ENCODE peak calls at places on chromosomes 7 and 10, in five cellular contexts. Z is heart left ventricle; L is CD8-positive, alpha-beta memory T cell; X is adrenal gland; G is brain microvascular endothelial cell. A is an unnamed sample.

GRCh38 chr7:97020601-97021442 is 3.8 kb downstream of the DLX5 start:
- DNase-seq in Z (no peak), L (no peak), X (no peak), G (no peak), A (no peak)

GRCh38 chr7:128030999-128031681 is at the start of gene LRRC4:
- DNase-seq in Z (peak; percentile 39), L (no peak), X (peak; percentile 67), G (no peak), A (peak; percentile 50)

GRCh38 chr7:26278769-26279168 is 12.9 kb upstream of the SNX10 start:
- DNase-seq in Z (no peak), L (no peak), X (no peak), G (no peak), A (no peak)

GRCh38 chr7:135924302-135924701 is 52.9 kb downstream of the MTPN start:
- DNase-seq in Z (no peak), L (no peak), X (no peak), G (peak; percentile 4), A (no peak)

GRCh38 chr10:84063440-84063839 is 75.9 kb upstream of the GHITM start:
- DNase-seq in Z (no peak), L (no peak), X (no peak), G (no peak), A (no peak)

GRCh38 chr7:145065451-145065850 is 229.6 kb upstream of the TPK1 start:
- DNase-seq in Z (no peak), L (no peak), X (no peak), G (no peak), A (no peak)

GRCh38 chr10:82251222-82251977 is 376.4 kb downstream of the NRG3 start:
- DNase-seq in Z (no peak), L (no peak), X (no peak), G (no peak), A (no peak)

GRCh38 chr7:81573128-81573527 is 196.7 kb downstream of the HGF start:
- DNase-seq in Z (no peak), L (no peak), X (no peak), G (no peak), A (no peak)

GRCh38 chr7:114865564-114865963 is 56.3 kb upstream of the MDFIC start:
- DNase-seq in Z (peak; percentile 41), L (peak; percentile 22), X (peak; percentile 60), G (peak; percentile 63), A (peak; percentile 59)

GRCh38 chr10:130740788-130741785 is 570.4 kb downstream of the TCERG1L start:
- DNase-seq in Z (no peak), L (no peak), X (no peak), G (no peak), A (no peak)

GRCh38 chr7:138935438-138936079 is 45.6 kb downstream of the KIAA1549 start:
- DNase-seq in Z (peak; percentile 38), L (no peak), X (peak; percentile 46), G (peak; percentile 86), A (no peak)

GRCh38 chr7:141695803-141696289 is 6.1 kb downstream of the DENND11 start:
- DNase-seq in Z (no peak), L (no peak), X (no peak), G (no peak), A (no peak)

GRCh38 chr7:101595766-101596537 is 33.1 kb downstream of the MYL10 start:
- DNase-seq in Z (no peak), L (no peak), X (no peak), G (no peak), A (no peak)

GRCh38 chr7:150716368-150716767 is at the start of gene GIMAP1:
- DNase-seq in Z (peak; percentile 71), L (peak; percentile 39), X (no peak), G (no peak), A (peak; percentile 78)

GRCh38 chr7:127938588-127938987 is 92.6 kb downstream of the LRRC4 start:
- DNase-seq in Z (no peak), L (no peak), X (no peak), G (peak; percentile 85), A (no peak)

GRCh38 chr7:1856161-1856965 is 186.3 kb downstream of the ELFN1 start:
- DNase-seq in Z (peak; percentile 18), L (no peak), X (no peak), G (no peak), A (no peak)

GRCh38 chr7:27174077-27175004 is at the start of gene HOXA10:
- DNase-seq in Z (no peak), L (no peak), X (peak; percentile 21), G (no peak), A (no peak)

GRCh38 chr10:102003541-102003940 is 52.4 kb downstream of the ARMH3 start:
- DNase-seq in Z (no peak), L (no peak), X (no peak), G (no peak), A (no peak)

GRCh38 chr10:5589963-5590511 is 65.3 kb downstream of the CALML3 start:
- DNase-seq in Z (no peak), L (no peak), X (no peak), G (peak; percentile 33), A (no peak)

GRCh38 chr7:102404005-102404861 is 8.1 kb downstream of the PRKRIP1 start:
- DNase-seq in Z (no peak), L (peak; percentile 34), X (no peak), G (peak; percentile 16), A (no peak)

GRCh38 chr10:83991986-83992753 is 147.1 kb upstream of the GHITM start:
- DNase-seq in Z (no peak), L (no peak), X (no peak), G (no peak), A (no peak)

GRCh38 chr7:34845666-34846361 is 187.8 kb downstream of the NPSR1 start:
- DNase-seq in Z (no peak), L (no peak), X (no peak), G (peak; percentile 35), A (no peak)

DNA sequence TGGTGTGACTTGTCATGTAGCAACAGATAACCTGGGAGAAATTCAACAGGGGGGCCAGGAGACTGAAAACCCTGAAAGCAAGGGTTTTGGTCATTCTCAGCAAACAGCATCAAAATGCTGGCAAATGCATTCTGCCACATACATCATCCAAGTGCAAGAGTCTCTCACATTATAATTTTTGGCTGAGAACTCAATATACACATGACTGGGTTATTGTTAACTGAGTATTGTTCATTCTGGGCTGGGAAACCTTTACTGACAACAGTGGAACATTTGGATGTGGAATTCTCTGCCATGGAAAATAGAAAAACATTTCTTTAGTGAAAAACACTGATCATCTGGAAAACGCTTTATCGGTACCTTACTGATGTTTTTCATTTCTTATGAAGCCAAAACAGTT is 73.2 kb upstream of the MET start:
- DNase-seq in Z (no peak), L (no peak), X (no peak), G (no peak), A (no peak)
- H3K27ac ChIP-seq in Z (no peak overlapping the region), L (no peak overlapping the region), X (no peak overlapping the region), G (no peak overlapping the region), A (no peak overlapping the region)

GRCh38 chr10:29535778-29536459 is 98.9 kb downstream of the SVIL start:
- DNase-seq in Z (no peak), L (no peak), X (no peak), G (no peak), A (no peak)
- H3K4me3 ChIP-seq in Z (no peak overlapping the region), L (no peak overlapping the region), X (no peak overlapping the region), G (no peak overlapping the region), A (no peak overlapping the region)

DNA sequence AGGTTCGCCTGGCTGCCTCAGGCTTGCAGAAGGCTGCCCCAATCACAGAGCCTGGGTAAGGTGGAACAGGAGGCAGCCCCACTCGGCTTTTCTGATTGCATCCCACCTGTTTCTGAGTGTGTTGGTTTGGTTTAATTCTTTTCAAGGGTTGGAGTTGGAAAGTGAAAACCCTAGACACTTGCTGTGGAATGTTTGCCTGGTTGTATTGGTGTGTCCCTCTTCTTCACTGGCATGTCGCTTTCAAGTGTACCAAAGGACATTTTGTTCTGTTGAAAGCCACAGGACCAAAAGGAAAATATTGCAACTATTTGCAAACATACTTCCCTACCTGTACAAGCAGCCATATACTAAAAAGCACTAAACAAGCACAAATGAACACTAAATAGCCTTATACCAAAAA is 60.5 kb downstream of the NHLRC2 start:
- DNase-seq in Z (no peak), L (no peak), X (no peak), G (no peak), A (no peak)
- H3K27ac ChIP-seq in Z (no peak overlapping the region), L (no peak overlapping the region), X (no peak overlapping the region), G (no peak overlapping the region), A (peak overlapping the region; percentile 39)

DNA sequence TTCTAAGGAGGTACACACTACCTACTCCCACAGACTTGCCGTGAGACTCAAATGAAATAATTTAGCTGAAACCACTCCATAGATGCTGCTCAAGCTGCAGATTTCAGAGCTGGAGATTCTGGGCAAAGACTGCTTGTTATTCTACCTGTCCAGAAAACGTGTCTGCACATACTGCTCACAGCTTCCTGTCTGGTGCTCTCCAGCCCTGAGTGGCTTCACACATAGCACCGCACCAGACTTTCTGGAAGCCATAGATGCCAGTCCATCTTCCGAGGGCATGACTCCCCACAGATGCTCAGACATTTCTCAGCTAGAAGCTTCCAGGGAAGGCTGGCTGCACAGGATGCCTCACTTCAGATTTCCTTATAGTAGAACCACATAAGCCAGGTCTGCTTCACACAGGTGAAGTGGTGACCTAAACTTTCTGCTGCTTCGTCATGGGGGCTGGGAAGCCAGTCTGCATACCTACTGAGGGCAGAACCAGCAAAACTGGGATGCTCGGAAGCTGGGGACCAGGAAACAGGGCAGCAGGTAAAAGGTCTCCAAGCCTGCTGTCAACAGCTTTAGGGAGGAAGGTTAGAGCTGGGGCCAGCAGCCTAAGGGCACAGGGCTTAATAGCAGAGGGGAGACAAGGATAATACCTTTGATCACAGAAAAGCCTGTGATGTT is 18.2 kb downstream of the CCDC6 start:
- DNase-seq in Z (no peak), L (peak; percentile 8), X (no peak), G (no peak), A (no peak)
- H3K4me3 ChIP-seq in Z (no peak overlapping the region), L (no peak overlapping the region), X (no peak overlapping the region), G (no peak overlapping the region), A (no peak overlapping the region)

DNA sequence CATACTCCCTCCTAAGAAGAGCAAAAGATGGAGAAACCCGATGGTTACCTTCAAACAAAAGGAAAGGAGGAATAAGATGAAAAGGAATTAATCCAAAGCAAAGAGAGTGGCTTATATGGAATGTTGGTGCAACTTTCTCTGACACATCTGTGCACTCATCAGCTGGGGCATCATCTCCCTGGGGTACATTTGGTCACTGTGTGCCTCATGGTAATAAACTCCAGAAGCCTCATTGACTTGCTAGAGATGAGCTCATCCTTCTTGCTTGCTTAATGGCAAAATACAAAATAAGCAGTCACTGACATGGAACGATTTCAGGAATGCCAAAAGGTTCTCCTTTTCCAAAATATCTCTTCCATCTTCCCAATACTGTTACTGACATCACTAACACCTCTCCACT is 22.5 kb downstream of the CAV1 start:
- DNase-seq in Z (no peak), L (no peak), X (no peak), G (peak; percentile 57), A (no peak)
- H3K27ac ChIP-seq in Z (peak overlapping the region; percentile 71), L (no peak overlapping the region), X (no peak overlapping the region), G (peak overlapping the region; percentile 14), A (peak overlapping the region; percentile 81)

DNA sequence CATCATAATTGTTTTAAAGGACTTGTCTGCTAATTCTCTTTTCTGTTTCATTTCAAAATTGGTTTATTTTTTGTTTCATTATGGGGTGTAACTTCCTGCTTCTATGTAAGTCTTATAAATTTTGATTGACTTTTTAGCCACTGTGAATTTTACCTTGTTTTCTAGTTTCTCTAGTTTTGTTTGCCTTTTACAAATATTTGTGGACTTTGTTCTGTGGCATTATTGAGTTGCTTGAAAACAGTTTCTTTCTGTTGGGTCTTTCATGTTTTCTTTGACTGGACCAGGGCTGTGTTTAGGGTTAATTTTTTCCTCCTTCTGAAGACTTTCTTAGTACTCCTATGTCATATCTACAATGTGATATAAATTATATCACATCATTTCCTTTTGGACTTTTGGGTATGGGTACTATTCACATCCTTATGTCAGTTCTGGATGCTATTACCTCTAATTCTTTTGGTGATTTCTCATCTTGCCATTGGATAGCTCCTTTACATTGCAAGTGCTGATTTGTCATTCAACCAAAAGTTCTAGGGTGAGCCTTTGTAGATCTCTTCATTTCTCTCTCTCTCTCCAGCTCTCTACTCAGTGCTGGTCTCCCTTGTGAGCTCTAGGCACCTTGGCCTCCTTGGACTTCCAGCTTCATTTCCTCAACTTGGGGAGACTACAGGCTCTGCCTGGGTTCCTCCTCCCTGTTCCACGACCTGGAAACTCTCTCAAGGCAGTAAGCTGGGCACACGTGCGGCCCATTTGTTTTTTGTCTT is 36.9 kb downstream of the MLLT10 start:
- DNase-seq in Z (no peak), L (no peak), X (no peak), G (no peak), A (no peak)
- H3K4me3 ChIP-seq in Z (no peak overlapping the region), L (no peak overlapping the region), X (no peak overlapping the region), G (no peak overlapping the region), A (no peak overlapping the region)